ENCODE peak calls at places on chromosome 17, in eight cellular contexts. K is stomach; P is heart left ventricle; O is T-helper 1 cell; J is ACHN; Q is NCI-H1048; A is activated T-cell treated with anti-CD3 and anti-CD28 coated beads, Interleukin-2, amount 50 U/mL, for 4 hours; N is lung. I is an unnamed sample.

GRCh38 chr17:19009970-19010369 is 5.4 kb upstream of the FAM83G start:
- DNase-seq in A (no peak), K (no peak), N (no peak), O (no peak), Q (no peak), P (no peak), J (no peak), I (no peak)

GRCh38 chr17:73027130-73027741 is 65.3 kb downstream of the SLC39A11 start:
- DNase-seq in P (no peak), N (no peak), A (no peak), Q (no peak), O (no peak), K (no peak), J (no peak), I (no peak)

GRCh38 chr17:79463421-79464309 is 147.2 kb downstream of the RBFOX3 start:
- DNase-seq in N (no peak), J (no peak), Q (no peak), O (no peak), A (no peak), K (no peak), P (no peak), I (no peak)

GRCh38 chr17:45388604-45389325 is 43.9 kb downstream of the ARHGAP27 start:
- DNase-seq in Q (no peak), A (no peak), P (no peak), N (no peak), K (no peak), O (no peak), J (no peak), I (no peak)

GRCh38 chr17:82863941-82864720 is 24.3 kb upstream of the ZNF750 start:
- DNase-seq in N (no peak), O (peak), K (peak), P (no peak), Q (no peak), A (peak), J (peak), I (no peak)

GRCh38 chr17:19583871-19584270 is 50.2 kb downstream of the SLC47A1 start:
- DNase-seq in J (no peak), O (no peak), A (no peak), Q (no peak), N (no peak), K (no peak), P (no peak), I (no peak)

GRCh38 chr17:36721560-36722120 is 120.3 kb downstream of the MRM1 start:
- DNase-seq in P (no peak), A (no peak), Q (no peak), J (no peak), K (no peak), N (no peak), O (no peak), I (peak)

GRCh38 chr17:80882323-80882722 is 109.3 kb upstream of the CHMP6 start:
- DNase-seq in P (no peak), N (no peak), Q (no peak), O (no peak), A (no peak), K (no peak), J (no peak), I (no peak)

GRCh38 chr17:7854851-7855642 is at the start of gene TMEM88:
- DNase-seq in A (peak), Q (no peak), J (no peak), K (no peak), N (no peak), P (peak), O (no peak), I (no peak)

GRCh38 chr17:48543854-48544355 is 1.0 kb downstream of the HOXB2 start:
- DNase-seq in P (no peak), N (no peak), J (no peak), K (no peak), O (no peak), A (peak), Q (no peak), I (no peak)

GRCh38 chr17:61208301-61209098 is 191.1 kb upstream of the TBX2 start:
- DNase-seq in P (no peak), N (no peak), J (peak), Q (no peak), O (no peak), A (no peak), K (no peak), I (no peak)

GRCh38 chr17:27845264-27846041 is 45.1 kb upstream of the NOS2 start:
- DNase-seq in P (no peak), Q (no peak), A (no peak), O (no peak), K (no peak), N (no peak), J (no peak), I (no peak)

GRCh38 chr17:68706351-68706750 is 105.2 kb upstream of the FAM20A start:
- DNase-seq in O (no peak), A (no peak), P (no peak), K (no peak), N (no peak), J (no peak), Q (no peak), I (no peak)

GRCh38 chr17:76585048-76585648 is 512 bp downstream of the ST6GALNAC2 start:
- DNase-seq in O (no peak), N (no peak), Q (peak), J (no peak), P (no peak), A (no peak), K (peak), I (no peak)

GRCh38 chr17:927611-928461 is 51.7 kb downstream of the NXN start:
- DNase-seq in P (no peak), O (no peak), K (peak), Q (no peak), J (peak), N (peak), A (no peak), I (peak)

GRCh38 chr17:10088444-10088843 is 110.0 kb downstream of the GAS7 start:
- DNase-seq in P (no peak), N (no peak), Q (no peak), J (no peak), A (no peak), K (no peak), O (no peak), I (no peak)

GRCh38 chr17:82217530-82218204 is 5.0 kb upstream of the CCDC57 start:
- DNase-seq in A (no peak), Q (no peak), N (no peak), O (no peak), P (no peak), J (peak), K (peak), I (no peak)

GRCh38 chr17:38455288-38455915 is 27.1 kb downstream of the ARHGAP23 start:
- DNase-seq in K (no peak), J (no peak), O (no peak), Q (no peak), A (no peak), P (no peak), N (no peak), I (no peak)

GRCh38 chr17:77704048-77704815 is 254.3 kb upstream of the TNRC6C start:
- DNase-seq in Q (no peak), O (no peak), J (no peak), P (no peak), N (no peak), A (no peak), K (no peak), I (no peak)

GRCh38 chr17:19569785-19570496 is 36.3 kb downstream of the SLC47A1 start:
- DNase-seq in P (no peak), O (no peak), Q (no peak), K (no peak), A (no peak), N (no peak), J (no peak), I (no peak)

GRCh38 chr17:77709594-77709993 is 248.9 kb upstream of the TNRC6C start:
- DNase-seq in Q (no peak), N (no peak), O (no peak), A (no peak), P (no peak), K (no peak), J (no peak), I (no peak)

GRCh38 chr17:48416971-48417370 is 13.0 kb downstream of the SKAP1 start:
- DNase-seq in Q (no peak), J (no peak), O (no peak), P (no peak), A (no peak), K (no peak), N (no peak), I (no peak)

GRCh38 chr17:44916059-44916780 is 920 bp upstream of the GFAP start:
- DNase-seq in N (no peak), K (no peak), O (no peak), A (no peak), J (no peak), Q (no peak), P (no peak), I (no peak)

GRCh38 chr17:78349831-78350631 is 9.8 kb downstream of the SOCS3 start:
- DNase-seq in O (no peak), K (no peak), N (no peak), P (no peak), Q (no peak), J (no peak), A (no peak), I (no peak)

GRCh38 chr17:5111402-5112204 is at the start of gene ZNF232:
- DNase-seq in P (peak), O (peak), N (peak), J (peak), K (peak), A (peak), Q (peak), I (peak)

GRCh38 chr17:79990051-79990592 is 45.5 kb downstream of the TBC1D16 start:
- DNase-seq in N (no peak), J (no peak), K (no peak), P (no peak), A (no peak), O (no peak), Q (no peak), I (no peak)

I was measured in HAP-1.